ENCODE peak calls at places on chromosomes 12 and 14, in six cellular contexts. V, F, J, A, K and L are unnamed samples.

GRCh38 chr14:22300646-22301045 is 288.4 kb downstream of the DAD1 start:
- DNase-seq in V (peak; percentile 51), F (no peak), J (no peak), A (no peak), K (no peak), L (no peak)

GRCh38 chr12:122021193-122021821 is 377 bp upstream of the BCL7A start:
- DNase-seq in V (no peak), F (no peak), J (peak; percentile 80), A (peak; percentile 42), K (no peak), L (peak; percentile 80)

GRCh38 chr14:101789222-101789621 is 27.7 kb downstream of the PPP2R5C start:
- DNase-seq in V (no peak), F (no peak), J (no peak), A (peak; percentile 42), K (no peak), L (no peak)

GRCh38 chr12:124091835-124092234 is 118.8 kb downstream of the ZNF664 start:
- DNase-seq in V (no peak), F (no peak), J (no peak), A (no peak), K (no peak), L (no peak)

GRCh38 chr12:29725587-29726320 is 58.0 kb downstream of the TMTC1 start:
- DNase-seq in V (peak; percentile 64), F (no peak), J (no peak), A (peak; percentile 39), K (peak; percentile 54), L (no peak)

GRCh38 chr12:124188561-124189405 is 106.1 kb upstream of the RFLNA start:
- DNase-seq in V (peak; percentile 24), F (no peak), J (no peak), A (no peak), K (no peak), L (peak; percentile 45)

GRCh38 chr12:92145481-92145730 is 240 bp downstream of the BTG1 start:
- DNase-seq in V (no peak), F (no peak), J (no peak), A (no peak), K (peak; percentile 43), L (no peak)

GRCh38 chr12:48997719-48998496 is 1.3 kb downstream of the DDN start:
- DNase-seq in V (no peak), F (peak; percentile 31), J (peak; percentile 88), A (no peak), K (no peak), L (peak; percentile 84)

GRCh38 chr12:120142231-120142877 is 25.8 kb upstream of the RAB35 start:
- DNase-seq in V (no peak), F (no peak), J (no peak), A (no peak), K (no peak), L (no peak)

GRCh38 chr14:84087986-84088531 is 1441.9 kb upstream of the FLRT2 start:
- DNase-seq in V (no peak), F (no peak), J (no peak), A (no peak), K (no peak), L (no peak)

GRCh38 chr12:126248871-126249403 is 1183.7 kb downstream of the AACS start:
- DNase-seq in V (peak; percentile 41), F (no peak), J (no peak), A (no peak), K (no peak), L (no peak)

GRCh38 chr12:28027328-28027727 is 54.8 kb upstream of the PTHLH start:
- DNase-seq in V (no peak), F (no peak), J (no peak), A (no peak), K (no peak), L (no peak)

GRCh38 chr14:22978873-22979671 is 3.3 kb downstream of the AJUBA start:
- DNase-seq in V (no peak), F (no peak), J (no peak), A (no peak), K (no peak), L (no peak)

GRCh38 chr14:77022219-77022852 is 6.2 kb downstream of the IRF2BPL start:
- DNase-seq in V (no peak), F (no peak), J (no peak), A (no peak), K (no peak), L (no peak)

GRCh38 chr12:108950991-108951739 is 69.7 kb downstream of the SVOP start:
- DNase-seq in V (peak; percentile 25), F (peak; percentile 60), J (peak; percentile 87), A (peak; percentile 73), K (peak; percentile 72), L (peak; percentile 89)

DNA sequence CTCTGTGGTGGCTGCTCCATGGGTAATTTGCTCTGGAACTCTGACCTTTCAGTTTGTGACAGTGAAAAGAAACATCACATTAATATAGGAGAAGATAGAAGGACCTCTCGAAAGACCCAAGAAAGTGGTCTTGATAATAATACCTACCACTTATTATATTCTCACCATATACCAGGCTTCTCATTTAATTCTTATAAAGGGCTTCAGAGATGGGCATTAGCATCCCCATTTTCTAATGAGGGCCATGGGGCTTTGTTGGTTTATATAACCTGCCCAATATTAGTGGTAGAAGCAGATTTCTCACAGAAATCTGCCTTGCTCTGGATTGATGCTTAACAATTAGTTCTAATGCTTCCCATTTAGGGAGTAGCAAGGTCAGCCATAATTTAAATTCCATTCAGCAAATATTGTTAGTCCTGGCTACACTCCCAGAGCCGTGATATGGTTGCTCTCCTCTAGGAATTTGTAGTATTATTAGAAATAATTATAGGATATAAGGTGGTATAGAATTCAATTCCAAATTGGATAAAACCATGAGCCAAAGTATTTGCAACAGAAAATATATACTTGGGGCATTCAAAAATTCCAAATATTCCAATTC is 7.4 kb upstream of the AMIGO2 start:
- DNase-seq in V (peak; percentile 65), F (no peak), J (no peak), A (no peak), K (no peak), L (no peak)
- H3K4me1 ChIP-seq in V (peaks cover 68% of the 10 kb centered on the region), F (peaks cover 27% of the 10 kb centered on the region), J (no peaks in the 10 kb centered on the region), A (peaks cover 61% of the 10 kb centered on the region), K (no peaks in the 10 kb centered on the region), L (peaks cover 44% of the 10 kb centered on the region)

GRCh38 chr12:79421236-79421740 is 269.5 kb downstream of the PAWR start:
- DNase-seq in V (no peak), F (no peak), J (no peak), A (no peak), K (no peak), L (no peak)

GRCh38 chr12:79426121-79426520 is 264.6 kb downstream of the PAWR start:
- DNase-seq in V (peak; percentile 54), F (no peak), J (no peak), A (no peak), K (no peak), L (no peak)

GRCh38 chr12:79422060-79422812 is 268.5 kb downstream of the PAWR start:
- DNase-seq in V (no peak), F (no peak), J (no peak), A (no peak), K (no peak), L (no peak)

GRCh38 chr12:79424109-79424721 is 266.5 kb downstream of the PAWR start:
- DNase-seq in V (peak; percentile 97), F (no peak), J (no peak), A (no peak), K (no peak), L (no peak)

DNA sequence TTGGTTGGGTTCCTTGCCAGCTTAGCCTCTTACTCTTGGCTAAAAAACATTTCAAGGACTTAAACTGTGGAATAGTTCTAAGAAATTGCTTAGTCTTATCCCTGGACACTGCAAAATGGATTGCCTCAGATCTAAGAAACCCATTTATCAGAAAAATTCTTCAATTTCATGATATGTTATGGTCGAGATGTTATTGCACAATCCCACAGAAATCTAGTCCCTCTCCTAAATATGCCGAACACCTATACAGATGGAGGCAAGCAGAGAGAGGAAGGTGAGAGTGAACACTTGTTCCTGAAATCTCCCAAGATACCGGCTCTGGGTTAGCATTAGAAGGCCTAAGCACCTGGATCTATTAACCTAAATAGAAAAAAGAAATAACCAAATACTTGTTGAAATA is 267.2 kb downstream of the PAWR start:
- DNase-seq in V (no peak), F (no peak), J (no peak), A (no peak), K (no peak), L (no peak)
- H3K4me1 ChIP-seq in V (peaks cover 54% of the 10 kb centered on the region), F (no peaks in the 10 kb centered on the region), J (no peaks in the 10 kb centered on the region), A (peaks cover 7% of the 10 kb centered on the region), K (peaks cover 4% of the 10 kb centered on the region), L (no peaks in the 10 kb centered on the region)

DNA sequence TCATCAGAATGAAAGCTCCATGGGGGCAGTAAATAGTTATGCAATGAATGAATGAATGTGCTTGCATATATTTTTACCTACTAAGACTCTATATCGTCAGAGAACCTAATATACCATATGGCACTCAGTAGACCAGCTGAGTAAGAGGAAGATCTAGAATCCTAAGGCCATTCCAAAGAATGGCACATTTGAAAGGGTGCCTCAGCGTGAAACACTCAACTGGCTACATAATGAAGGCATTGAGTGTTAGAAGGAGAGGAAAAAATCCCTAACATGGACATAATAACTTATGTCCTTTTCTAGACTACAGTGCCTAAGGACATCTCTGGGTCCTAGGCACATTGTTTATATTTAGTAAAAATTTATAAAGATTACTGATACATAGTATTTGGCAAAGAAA is 61.7 kb upstream of the ARID2 start:
- DNase-seq in V (no peak), F (no peak), J (no peak), A (no peak), K (no peak), L (no peak)
- H3K4me1 ChIP-seq in V (peaks cover 4% of the 10 kb centered on the region), F (peaks cover 17% of the 10 kb centered on the region), J (no peaks in the 10 kb centered on the region), A (peaks cover 4% of the 10 kb centered on the region), K (no peaks in the 10 kb centered on the region), L (peaks cover 13% of the 10 kb centered on the region)

GRCh38 chr12:105740970-105741725 is 397.6 kb downstream of the NUAK1 start:
- DNase-seq in V (no peak), F (no peak), J (no peak), A (peak; percentile 49), K (peak; percentile 46), L (no peak)
- H3K4me1 ChIP-seq in V (peaks cover 26% of the 10 kb centered on the region), F (no peaks in the 10 kb centered on the region), J (no peaks in the 10 kb centered on the region), A (peaks cover 4% of the 10 kb centered on the region), K (peaks cover 8% of the 10 kb centered on the region), L (no peaks in the 10 kb centered on the region)

GRCh38 chr12:7694556-7694955 is 1.0 kb downstream of the GDF3 start:
- DNase-seq in V (no peak), F (no peak), J (no peak), A (no peak), K (no peak), L (no peak)

GRCh38 chr12:7693793-7694192 is 1.8 kb downstream of the GDF3 start:
- DNase-seq in V (no peak), F (no peak), J (no peak), A (no peak), K (no peak), L (no peak)

DNA sequence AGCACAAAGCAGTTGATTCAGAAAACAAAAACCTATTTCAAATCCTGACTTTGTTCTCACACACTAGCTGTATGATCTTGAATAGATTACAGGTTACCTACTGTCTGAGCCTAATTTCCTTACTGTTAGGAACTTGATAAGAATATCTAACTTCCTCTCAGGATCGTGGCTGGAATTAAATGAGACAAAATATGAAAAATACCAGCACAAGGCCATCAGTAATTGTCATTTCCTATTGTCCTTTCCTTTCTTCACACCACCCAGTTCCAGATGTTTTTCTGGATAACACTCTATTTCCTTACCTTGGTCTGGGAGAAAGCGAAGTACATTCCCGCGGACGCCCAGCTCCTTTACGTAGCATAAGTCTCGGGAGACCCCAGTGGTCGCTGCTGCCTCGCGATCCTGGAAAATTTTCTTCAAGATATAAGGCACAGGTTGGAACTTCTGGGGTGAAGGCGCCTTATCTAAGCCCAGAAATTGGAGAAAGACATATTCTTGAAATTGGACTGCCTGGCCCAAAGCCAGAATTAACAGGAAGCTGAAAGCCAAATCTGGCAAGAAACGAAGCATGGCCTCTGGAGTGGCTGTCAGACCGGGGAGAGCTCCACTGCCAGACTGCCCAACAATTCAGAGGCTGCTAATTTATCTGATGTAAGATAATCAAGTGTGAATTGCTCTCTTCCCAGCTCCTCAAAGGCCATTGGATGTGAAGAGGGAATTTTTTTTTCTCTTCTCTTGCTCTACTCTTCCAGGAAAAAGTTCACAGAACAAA is at the start of gene GDF3:
- DNase-seq in V (no peak), F (no peak), J (no peak), A (peak; percentile 26), K (peak; percentile 34), L (no peak)
- H3K4me1 ChIP-seq in V (no peaks in the 10 kb centered on the region), F (no peaks in the 10 kb centered on the region), J (peaks cover 6% of the 10 kb centered on the region), A (peaks cover 4% of the 10 kb centered on the region), K (no peaks in the 10 kb centered on the region), L (peaks cover 17% of the 10 kb centered on the region)